ENCODE peak calls at places on chromosome 16, in four cellular contexts. One of them, this sample, is unnamed.

GRCh38 chr16:70680495-70681381 is 5.1 kb downstream of the MTSS2 start:
- DNase-seq in GOT3: no peak
- DNase-seq in T-helper 1 cell: no peak
- DNase-seq in EH: peak; percentile 44
- DNase-seq in this sample: no peak

GRCh38 chr16:87017388-87018012 is 299.7 kb downstream of the C16orf95 start:
- DNase-seq in T-helper 1 cell: no peak
- DNase-seq in EH: peak; percentile 91
- DNase-seq in GOT3: no peak
- DNase-seq in this sample: peak; percentile 57

GRCh38 chr16:27374231-27374793 is 27.7 kb upstream of the IL21R start:
- DNase-seq in EH: no peak
- DNase-seq in T-helper 1 cell: no peak
- DNase-seq in GOT3: no peak
- DNase-seq in this sample: no peak

GRCh38 chr16:4272114-4272954 is 489 bp downstream of the TFAP4 start:
- DNase-seq in GOT3: no peak
- DNase-seq in EH: peak; percentile 52
- DNase-seq in T-helper 1 cell: peak; percentile 41
- DNase-seq in this sample: no peak

GRCh38 chr16:74455619-74456289 is 34.5 kb upstream of the CLEC18B start:
- DNase-seq in EH: peak; percentile 50
- DNase-seq in T-helper 1 cell: no peak
- DNase-seq in GOT3: no peak
- DNase-seq in this sample: no peak

GRCh38 chr16:77290451-77291110 is 91.4 kb downstream of the SYCE1L start:
- DNase-seq in GOT3: no peak
- DNase-seq in T-helper 1 cell: no peak
- DNase-seq in EH: peak; percentile 59
- DNase-seq in this sample: peak; percentile 29

GRCh38 chr16:8776193-8776592 is 21.2 kb downstream of the TMEM186 start:
- DNase-seq in T-helper 1 cell: no peak
- DNase-seq in EH: no peak
- DNase-seq in GOT3: no peak
- DNase-seq in this sample: no peak

GRCh38 chr16:49750341-49751011 is 105.4 kb downstream of the ZNF423 start:
- DNase-seq in EH: no peak
- DNase-seq in GOT3: no peak
- DNase-seq in T-helper 1 cell: no peak
- DNase-seq in this sample: no peak

GRCh38 chr16:21301168-21301894 is 23.2 kb upstream of the CRYM start:
- DNase-seq in EH: peak; percentile 71
- DNase-seq in GOT3: peak; percentile 15
- DNase-seq in T-helper 1 cell: no peak
- DNase-seq in this sample: peak; percentile 58

GRCh38 chr16:3829631-3830536 is 50.6 kb downstream of the CREBBP start:
- DNase-seq in EH: peak; percentile 70
- DNase-seq in T-helper 1 cell: no peak
- DNase-seq in GOT3: no peak
- DNase-seq in this sample: no peak

GRCh38 chr16:23949630-23950290 is 114.0 kb downstream of the PRKCB start:
- DNase-seq in EH: no peak
- DNase-seq in T-helper 1 cell: peak; percentile 52
- DNase-seq in GOT3: no peak
- DNase-seq in this sample: no peak

GRCh38 chr16:70253291-70254094 is 1.8 kb upstream of the EXOSC6 start:
- DNase-seq in GOT3: no peak
- DNase-seq in T-helper 1 cell: no peak
- DNase-seq in EH: peak; percentile 50
- DNase-seq in this sample: no peak

GRCh38 chr16:380837-381787 is 666 bp downstream of the PGAP6 start:
- DNase-seq in EH: peak; percentile 29
- DNase-seq in T-helper 1 cell: no peak
- DNase-seq in GOT3: no peak
- DNase-seq in this sample: no peak

GRCh38 chr16:70746708-70747424 is 54.1 kb downstream of the VAC14 start:
- DNase-seq in EH: peak; percentile 93
- DNase-seq in T-helper 1 cell: no peak
- DNase-seq in GOT3: peak; percentile 64
- DNase-seq in this sample: peak; percentile 86

This sample was measured in fibroblast of the conjunctiva.